ENCODE peak calls at places on chromosomes 4 and X, in five cellular contexts. One of them, this sample, is unnamed.
A peak's percentile ranks its signal among the peaks of the same experiment; 100 is the strongest.

GRCh38 chrX:103792916-103793540 is 16.4 kb downstream of the PLP1 start:
- DNase-seq in cardiac muscle cell: peak; percentile 81
- DNase-seq in SK-N-SH: no peak
- DNase-seq in central memory CD4-positive, alpha-beta T cell: no peak
- DNase-seq in memory B cell: no peak
- DNase-seq in this sample: no peak

GRCh38 chr4:83599183-83599582 is 63.3 kb downstream of the GPAT3 start:
- DNase-seq in SK-N-SH: no peak
- DNase-seq in memory B cell: no peak
- DNase-seq in cardiac muscle cell: peak; percentile 58
- DNase-seq in central memory CD4-positive, alpha-beta T cell: no peak
- DNase-seq in this sample: no peak

GRCh38 chrX:130467936-130468335 is 66.1 kb downstream of the RBMX2 start:
- DNase-seq in cardiac muscle cell: no peak
- DNase-seq in SK-N-SH: no peak
- DNase-seq in central memory CD4-positive, alpha-beta T cell: no peak
- DNase-seq in memory B cell: no peak
- DNase-seq in this sample: no peak

GRCh38 chr4:165872443-165873297 is at the start of gene TLL1:
- DNase-seq in central memory CD4-positive, alpha-beta T cell: no peak
- DNase-seq in memory B cell: no peak
- DNase-seq in cardiac muscle cell: peak; percentile 55
- DNase-seq in SK-N-SH: peak; percentile 23
- DNase-seq in this sample: peak; percentile 5

GRCh38 chr4:71449040-71449439 is 110.2 kb downstream of the SLC4A4 start:
- DNase-seq in SK-N-SH: no peak
- DNase-seq in central memory CD4-positive, alpha-beta T cell: no peak
- DNase-seq in cardiac muscle cell: no peak
- DNase-seq in memory B cell: no peak
- DNase-seq in this sample: no peak

GRCh38 chrX:63525491-63525890 is 174.4 kb upstream of the SPIN4 start:
- DNase-seq in cardiac muscle cell: no peak
- DNase-seq in SK-N-SH: no peak
- DNase-seq in central memory CD4-positive, alpha-beta T cell: no peak
- DNase-seq in memory B cell: no peak
- DNase-seq in this sample: no peak

GRCh38 chr4:140005699-140006098 is 148.3 kb downstream of the MAML3 start:
- DNase-seq in cardiac muscle cell: no peak
- DNase-seq in central memory CD4-positive, alpha-beta T cell: no peak
- DNase-seq in SK-N-SH: peak; percentile 23
- DNase-seq in memory B cell: no peak
- DNase-seq in this sample: peak; percentile 25

GRCh38 chrX:79601336-79602131 is 234.4 kb upstream of the ITM2A start:
- DNase-seq in central memory CD4-positive, alpha-beta T cell: no peak
- DNase-seq in cardiac muscle cell: no peak
- DNase-seq in SK-N-SH: no peak
- DNase-seq in memory B cell: no peak
- DNase-seq in this sample: peak; percentile 60

GRCh38 chr4:76476606-76477005 is 41.6 kb downstream of the SHROOM3 start:
- DNase-seq in memory B cell: no peak
- DNase-seq in cardiac muscle cell: no peak
- DNase-seq in SK-N-SH: no peak
- DNase-seq in central memory CD4-positive, alpha-beta T cell: no peak
- DNase-seq in this sample: no peak

GRCh38 chrX:154046262-154046771 is 26.6 kb upstream of the IRAK1 start:
- DNase-seq in central memory CD4-positive, alpha-beta T cell: no peak
- DNase-seq in cardiac muscle cell: peak; percentile 94
- DNase-seq in memory B cell: no peak
- DNase-seq in SK-N-SH: no peak
- DNase-seq in this sample: no peak

GRCh38 chr4:123479944-123480343 is 83.3 kb downstream of the SPRY1 start:
- DNase-seq in SK-N-SH: no peak
- DNase-seq in memory B cell: no peak
- DNase-seq in central memory CD4-positive, alpha-beta T cell: no peak
- DNase-seq in cardiac muscle cell: peak; percentile 24
- DNase-seq in this sample: no peak

GRCh38 chr4:38413524-38414341 is 250.3 kb upstream of the KLF3 start:
- DNase-seq in central memory CD4-positive, alpha-beta T cell: no peak
- DNase-seq in SK-N-SH: no peak
- DNase-seq in memory B cell: no peak
- DNase-seq in cardiac muscle cell: no peak
- DNase-seq in this sample: no peak

GRCh38 chrX:70262952-70263567 is 3.1 kb upstream of the P2RY4 start:
- DNase-seq in memory B cell: no peak
- DNase-seq in SK-N-SH: peak; percentile 44
- DNase-seq in central memory CD4-positive, alpha-beta T cell: no peak
- DNase-seq in cardiac muscle cell: peak; percentile 48
- DNase-seq in this sample: peak; percentile 8

GRCh38 chr4:190017357-190018200 is 9.5 kb downstream of the FRG2 start:
- DNase-seq in memory B cell: no peak
- DNase-seq in central memory CD4-positive, alpha-beta T cell: no peak
- DNase-seq in cardiac muscle cell: no peak
- DNase-seq in SK-N-SH: peak; percentile 52
- DNase-seq in this sample: no peak

GRCh38 chrX:64205735-64206491 is 405 bp upstream of the AMER1 start:
- DNase-seq in memory B cell: peak; percentile 80
- DNase-seq in cardiac muscle cell: peak; percentile 95
- DNase-seq in SK-N-SH: peak; percentile 93
- DNase-seq in central memory CD4-positive, alpha-beta T cell: peak; percentile 85
- DNase-seq in this sample: peak; percentile 88

GRCh38 chr4:2364654-2365053 is 53.8 kb downstream of the ZFYVE28 start:
- DNase-seq in memory B cell: no peak
- DNase-seq in central memory CD4-positive, alpha-beta T cell: peak; percentile 73
- DNase-seq in SK-N-SH: no peak
- DNase-seq in cardiac muscle cell: peak; percentile 69
- DNase-seq in this sample: no peak

GRCh38 chrX:151698485-151698884 is 3.2 kb downstream of the PRRG3 start:
- DNase-seq in memory B cell: no peak
- DNase-seq in SK-N-SH: no peak
- DNase-seq in cardiac muscle cell: no peak
- DNase-seq in central memory CD4-positive, alpha-beta T cell: no peak
- DNase-seq in this sample: no peak

GRCh38 chr4:173252024-173252935 is 81.9 kb downstream of the HMGB2 start:
- DNase-seq in cardiac muscle cell: peak; percentile 97
- DNase-seq in central memory CD4-positive, alpha-beta T cell: no peak
- DNase-seq in memory B cell: no peak
- DNase-seq in SK-N-SH: no peak
- DNase-seq in this sample: peak; percentile 4

GRCh38 chr4:99352602-99353580 is at the start of gene ADH1C:
- DNase-seq in central memory CD4-positive, alpha-beta T cell: no peak
- DNase-seq in memory B cell: no peak
- DNase-seq in SK-N-SH: no peak
- DNase-seq in cardiac muscle cell: peak; percentile 53
- DNase-seq in this sample: no peak

GRCh38 chrX:136692271-136692670 is 44.3 kb downstream of the CD40LG start:
- DNase-seq in memory B cell: no peak
- DNase-seq in SK-N-SH: no peak
- DNase-seq in central memory CD4-positive, alpha-beta T cell: no peak
- DNase-seq in cardiac muscle cell: peak; percentile 21
- DNase-seq in this sample: no peak

GRCh38 chr4:102789317-102789717 is 28.5 kb upstream of the MANBA start:
- DNase-seq in cardiac muscle cell: peak; percentile 84
- DNase-seq in memory B cell: no peak
- DNase-seq in central memory CD4-positive, alpha-beta T cell: no peak
- DNase-seq in SK-N-SH: no peak
- DNase-seq in this sample: no peak

GRCh38 chr4:180695851-180696250 is 1547.4 kb upstream of the TENM3 start:
- DNase-seq in memory B cell: no peak
- DNase-seq in SK-N-SH: no peak
- DNase-seq in central memory CD4-positive, alpha-beta T cell: no peak
- DNase-seq in cardiac muscle cell: peak; percentile 1
- DNase-seq in this sample: no peak

GRCh38 chr4:152972821-152973613 is 36.9 kb downstream of the FHDC1 start:
- DNase-seq in central memory CD4-positive, alpha-beta T cell: no peak
- DNase-seq in cardiac muscle cell: peak; percentile 89
- DNase-seq in memory B cell: no peak
- DNase-seq in SK-N-SH: no peak
- DNase-seq in this sample: no peak

GRCh38 chr4:15469402-15470148 is at the start of gene CC2D2A:
- DNase-seq in cardiac muscle cell: peak; percentile 76
- DNase-seq in central memory CD4-positive, alpha-beta T cell: peak; percentile 7
- DNase-seq in memory B cell: no peak
- DNase-seq in SK-N-SH: peak; percentile 42
- DNase-seq in this sample: no peak

GRCh38 chrX:117743469-117744251 is 372.9 kb downstream of the KLHL13 start:
- DNase-seq in memory B cell: no peak
- DNase-seq in central memory CD4-positive, alpha-beta T cell: no peak
- DNase-seq in SK-N-SH: peak; percentile 22
- DNase-seq in cardiac muscle cell: no peak
- DNase-seq in this sample: no peak

GRCh38 chr4:135718019-135718418 is 1516.4 kb upstream of the PABPC4L start:
- DNase-seq in memory B cell: no peak
- DNase-seq in cardiac muscle cell: no peak
- DNase-seq in SK-N-SH: no peak
- DNase-seq in central memory CD4-positive, alpha-beta T cell: no peak
- DNase-seq in this sample: no peak

GRCh38 chr4:98480535-98480934 is 177.9 kb downstream of the TSPAN5 start:
- DNase-seq in memory B cell: no peak
- DNase-seq in SK-N-SH: no peak
- DNase-seq in central memory CD4-positive, alpha-beta T cell: no peak
- DNase-seq in cardiac muscle cell: no peak
- DNase-seq in this sample: no peak

This sample was measured in NCI-H526 treated with DMSO at 0.1 percent for 48 hours.